ENCODE peak calls at places on chromosomes 3 and 15, in four cellular contexts. U is body of pancreas, W is Karpas-422, S is C1 segment of cervical spinal cord. G is an unnamed sample.

GRCh38 chr3:177104299-177104992 is 92.8 kb downstream of the TBL1XR1 start:
- DNase-seq in U (no peak), W (no peak), S (no peak), G (no peak)

GRCh38 chr3:10015476-10015904 is 10.7 kb upstream of the FANCD2 start:
- DNase-seq in U (peak), W (no peak), S (peak), G (peak)

GRCh38 chr15:33086500-33087141 is 107.9 kb downstream of the FMN1 start:
- DNase-seq in U (no peak), W (peak), S (no peak), G (no peak)

GRCh38 chr15:89797678-89798201 is 16.9 kb downstream of the ANPEP start:
- DNase-seq in U (no peak), W (no peak), S (no peak), G (no peak)

GRCh38 chr3:184227481-184227935 is 1.9 kb upstream of the VWA5B2 start:
- DNase-seq in U (peak), W (peak), S (peak), G (no peak)

GRCh38 chr3:155701882-155702465 is 42.9 kb downstream of the PLCH1 start:
- DNase-seq in U (no peak), W (peak), S (no peak), G (peak)

GRCh38 chr3:172104471-172105072 is 65.2 kb downstream of the FNDC3B start:
- DNase-seq in U (peak), W (no peak), S (no peak), G (no peak)

GRCh38 chr3:187230011-187230410 is 32.7 kb downstream of the RTP1 start:
- DNase-seq in U (no peak), W (no peak), S (no peak), G (no peak)

GRCh38 chr3:4853749-4854140 is 125.5 kb upstream of the BHLHE40 start:
- DNase-seq in U (no peak), W (no peak), S (no peak), G (no peak)

GRCh38 chr3:160739079-160739478 is 17.0 kb upstream of the PPM1L start:
- DNase-seq in U (no peak), W (no peak), S (no peak), G (no peak)

GRCh38 chr3:176274161-176274560 is 923.1 kb downstream of the TBL1XR1 start:
- DNase-seq in U (no peak), W (no peak), S (no peak), G (no peak)

GRCh38 chr3:169964176-169964575 is 2.4 kb upstream of the SEC62 start:
- DNase-seq in U (no peak), W (no peak), S (no peak), G (no peak)

GRCh38 chr3:134189848-134190247 is 60.8 kb downstream of the RYK start:
- DNase-seq in U (no peak), W (no peak), S (no peak), G (no peak)

GRCh38 chr3:13884851-13885703 is 5.2 kb upstream of the WNT7A start:
- DNase-seq in U (peak), W (peak), S (no peak), G (no peak)

GRCh38 chr15:58229297-58229768 is 91.2 kb downstream of the AQP9 start:
- DNase-seq in U (no peak), W (no peak), S (peak), G (peak)

GRCh38 chr3:182508896-182509295 is 284.4 kb upstream of the ATP11B start:
- DNase-seq in U (no peak), W (no peak), S (no peak), G (no peak)

GRCh38 chr3:42680256-42680655 is 5.1 kb upstream of the KLHL40 start:
- DNase-seq in U (no peak), W (no peak), S (no peak), G (no peak)

G was measured in substantia nigra.